ENCODE peak calls at places on chromosomes 3 and 15, in six cellular contexts. X is adipocyte, B is SK-N-SH, T is brain microvascular endothelial cell, R is kidney epithelial cell, J is Caco-2. M is an unnamed sample. For H3K27me3, the result is how much of the 10 kb centered on the place peaks cover.

GRCh38 chr15:100224206-100225185 is 117.3 kb downstream of the ADAMTS17 start:
- DNase-seq in X (no peak), B (no peak), J (no peak), T (no peak), R (no peak), M (peak)

GRCh38 chr15:32856753-32857152 is 138.9 kb downstream of the GREM1 start:
- DNase-seq in R (no peak), X (peak), B (no peak), T (peak), J (no peak), M (no peak)

GRCh38 chr3:148021400-148021799 is 612.2 kb downstream of the ZIC1 start:
- DNase-seq in T (peak), R (no peak), J (no peak), B (no peak), X (no peak), M (no peak)

GRCh38 chr15:34239151-34239761 is 14.4 kb downstream of the EMC4 start:
- DNase-seq in X (peak), T (peak), R (peak), B (no peak), J (no peak), M (no peak)

GRCh38 chr15:97189152-97189551 is 771.4 kb upstream of the ARRDC4 start:
- DNase-seq in J (no peak), B (no peak), R (no peak), X (no peak), T (peak), M (no peak)

GRCh38 chr3:120137548-120137947 is 43.3 kb upstream of the GSK3B start:
- DNase-seq in R (no peak), B (no peak), T (no peak), J (no peak), X (no peak), M (no peak)

GRCh38 chr15:49989498-49989897 is 129.5 kb downstream of the ATP8B4 start:
- DNase-seq in T (no peak), X (no peak), R (no peak), B (no peak), J (no peak), M (no peak)

GRCh38 chr3:15267502-15267901 is 61.5 kb downstream of the CAPN7 start:
- DNase-seq in T (no peak), X (no peak), B (no peak), J (no peak), R (no peak), M (no peak)

GRCh38 chr3:49903451-49904424 is at the start of gene MST1R:
- DNase-seq in X (no peak), J (peak), R (no peak), B (no peak), T (no peak), M (peak)

GRCh38 chr3:97961276-97961623 is 11.0 kb downstream of the RIOX2 start:
- DNase-seq in B (no peak), T (no peak), J (no peak), X (no peak), R (no peak), M (no peak)

GRCh38 chr3:69855436-69856162 is 116.3 kb downstream of the MITF start:
- DNase-seq in T (peak), R (no peak), B (peak), J (no peak), X (peak), M (no peak)

GRCh38 chr15:20349774-20350498 is 191.7 kb downstream of the GOLGA6L6 start:
- DNase-seq in X (no peak), T (no peak), R (no peak), B (no peak), J (no peak), M (peak)

GRCh38 chr3:172096881-172097420 is 57.6 kb downstream of the FNDC3B start:
- DNase-seq in T (peak), B (no peak), J (peak), R (no peak), X (peak), M (no peak)

GRCh38 chr15:52093539-52094502 is 18.8 kb downstream of the BCL2L10 start:
- DNase-seq in T (peak), X (peak), J (no peak), R (peak), B (no peak), M (no peak)

GRCh38 chr15:32676095-32676643 is 34.7 kb downstream of the SCG5 start:
- DNase-seq in R (no peak), X (no peak), T (no peak), B (no peak), J (no peak), M (no peak)

GRCh38 chr3:128499724-128500275 is 6.8 kb upstream of the GATA2 start:
- DNase-seq in J (no peak), B (no peak), X (peak), T (no peak), R (no peak), M (no peak)

GRCh38 chr3:105518806-105519418 is 152.2 kb downstream of the ALCAM start:
- DNase-seq in J (peak), X (peak), R (peak), T (peak), B (peak), M (peak)

GRCh38 chr15:71118881-71119632 is 3.8 kb downstream of the THSD4 start:
- DNase-seq in B (no peak), J (no peak), T (no peak), R (no peak), X (no peak), M (no peak)

GRCh38 chr3:187456268-187456667 is 88.1 kb downstream of the RTP4 start:
- DNase-seq in J (no peak), R (no peak), B (no peak), X (no peak), T (no peak), M (no peak)

GRCh38 chr15:69891070-69891491 is 206.6 kb downstream of the TLE3 start:
- DNase-seq in J (no peak), R (no peak), X (no peak), B (no peak), T (no peak), M (no peak)

GRCh38 chr15:69893863-69894262 is 203.9 kb downstream of the TLE3 start:
- DNase-seq in X (peak), B (peak), J (no peak), R (no peak), T (peak), M (peak)

GRCh38 chr15:69895202-69895601 is 202.5 kb downstream of the TLE3 start:
- DNase-seq in X (no peak), T (no peak), B (no peak), J (no peak), R (no peak), M (no peak)

GRCh38 chr15:69893086-69893485 is 204.6 kb downstream of the TLE3 start:
- DNase-seq in T (no peak), J (no peak), X (no peak), R (no peak), B (no peak), M (no peak)

DNA sequence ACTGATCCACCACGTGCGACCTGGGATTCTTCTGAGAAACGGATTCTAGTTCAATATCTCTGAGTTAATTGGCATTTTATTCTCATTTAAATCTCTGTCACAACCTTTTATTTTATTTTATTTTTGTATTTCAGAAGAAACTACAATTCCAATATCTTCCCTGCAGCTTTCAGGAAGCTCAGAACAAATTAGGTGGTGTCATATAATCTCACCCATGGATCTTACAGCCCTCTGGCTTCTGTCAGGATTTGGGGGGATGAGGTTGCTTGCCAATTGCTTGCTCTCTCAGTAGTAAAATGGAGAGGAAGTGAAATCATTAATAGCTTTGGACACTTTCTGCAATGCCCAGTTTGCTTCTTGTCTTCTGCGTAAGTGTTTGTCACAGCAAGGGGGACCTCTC is 205.4 kb downstream of the TLE3 start:
- DNase-seq in B (peak), J (no peak), T (no peak), X (no peak), R (no peak), M (no peak)
- H3K27me3 ChIP-seq in B (under half), J (under half), T (under half), X (half or more), R (under half), M (under half)

GRCh38 chr3:197002701-197003454 is 26.7 kb downstream of the MELTF start:
- DNase-seq in J (peak), R (peak), T (no peak), B (peak), X (peak), M (peak)
- H3K4me3 ChIP-seq in J (peak), R (peak), T (peak), B (no peak), X (peak), M (peak)

GRCh38 chr3:124034016-124034808 is 42.3 kb upstream of the ROPN1 start:
- DNase-seq in B (peak), X (peak), J (no peak), R (no peak), T (no peak), M (peak)
- H3K27me3 ChIP-seq in B (under half), X (under half), J (under half), R (under half), T (under half), M (under half)

GRCh38 chr15:74408385-74408784 is 25.4 kb downstream of the SEMA7A start:
- DNase-seq in X (no peak), T (no peak), J (no peak), R (no peak), B (no peak), M (no peak)

GRCh38 chr15:74406992-74407705 is 26.6 kb downstream of the SEMA7A start:
- DNase-seq in B (no peak), J (no peak), T (peak), R (peak), X (peak), M (peak)

GRCh38 chr15:74405823-74406222 is 27.9 kb downstream of the SEMA7A start:
- DNase-seq in X (no peak), T (peak), J (no peak), B (no peak), R (no peak), M (no peak)

GRCh38 chr15:74408815-74409214 is 24.9 kb downstream of the SEMA7A start:
- DNase-seq in T (no peak), B (no peak), X (no peak), R (no peak), J (no peak), M (no peak)

DNA sequence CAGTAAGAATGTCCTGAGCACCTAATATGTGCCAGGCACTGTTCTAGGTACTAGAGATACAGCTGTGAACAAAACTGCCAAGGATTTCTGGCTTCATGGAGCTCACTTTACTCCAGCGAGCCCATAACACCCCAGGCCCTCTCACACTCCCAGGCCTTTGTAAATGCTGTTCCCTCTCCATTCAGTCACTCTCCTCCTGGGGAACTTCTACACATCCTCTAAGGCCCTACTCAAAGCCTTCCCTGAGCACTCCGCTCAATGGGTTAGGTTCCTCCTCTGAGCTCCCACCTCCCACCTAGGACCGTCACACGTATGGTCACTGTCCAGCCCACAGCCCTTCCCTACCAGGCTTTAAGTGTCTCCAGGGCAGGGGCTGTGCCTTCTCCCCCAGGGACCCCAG is 27.2 kb downstream of the SEMA7A start:
- DNase-seq in T (no peak), R (no peak), X (no peak), J (no peak), B (no peak), M (no peak)
- H3K4me3 ChIP-seq in T (no peak), R (no peak), X (no peak), J (no peak), B (no peak), M (no peak)

GRCh38 chr3:189286188-189286587 is 114.4 kb downstream of the TPRG1 start:
- DNase-seq in J (no peak), B (no peak), T (no peak), X (no peak), R (no peak), M (no peak)
- H3K27me3 ChIP-seq in J (under half), B (under half), T (under half), X (under half), R (under half), M (under half)

GRCh38 chr15:25852027-25852426 is 11.1 kb downstream of the ATP10A start:
- DNase-seq in R (no peak), J (no peak), T (no peak), X (no peak), B (no peak), M (no peak)

GRCh38 chr15:25848325-25848724 is 14.8 kb downstream of the ATP10A start:
- DNase-seq in B (no peak), X (no peak), T (no peak), R (no peak), J (no peak), M (no peak)

GRCh38 chr15:25848769-25849430 is 14.2 kb downstream of the ATP10A start:
- DNase-seq in B (peak), X (no peak), T (no peak), J (peak), R (no peak), M (peak)

GRCh38 chr15:25849431-25849921 is 13.7 kb downstream of the ATP10A start:
- DNase-seq in B (peak), J (no peak), T (peak), R (peak), X (peak), M (peak)

GRCh38 chr15:25850154-25851111 is 12.7 kb downstream of the ATP10A start:
- DNase-seq in X (peak), J (peak), B (peak), T (peak), R (no peak), M (peak)
- H3K4me3 ChIP-seq in X (peak), J (peak), B (peak), T (peak), R (peak), M (peak)

GRCh38 chr3:193773266-193774183 is 180.5 kb downstream of the OPA1 start:
- DNase-seq in B (no peak), J (no peak), X (no peak), R (no peak), T (no peak), M (no peak)

GRCh38 chr3:193771736-193772135 is 178.7 kb downstream of the OPA1 start:
- DNase-seq in X (no peak), R (no peak), J (no peak), B (no peak), T (no peak), M (no peak)

GRCh38 chr3:193771011-193771697 is 178.1 kb downstream of the OPA1 start:
- DNase-seq in T (no peak), X (no peak), B (no peak), R (no peak), J (no peak), M (no peak)

GRCh38 chr3:193774272-193774915 is 181.4 kb downstream of the OPA1 start:
- DNase-seq in X (no peak), J (no peak), B (no peak), T (no peak), R (no peak), M (no peak)

DNA sequence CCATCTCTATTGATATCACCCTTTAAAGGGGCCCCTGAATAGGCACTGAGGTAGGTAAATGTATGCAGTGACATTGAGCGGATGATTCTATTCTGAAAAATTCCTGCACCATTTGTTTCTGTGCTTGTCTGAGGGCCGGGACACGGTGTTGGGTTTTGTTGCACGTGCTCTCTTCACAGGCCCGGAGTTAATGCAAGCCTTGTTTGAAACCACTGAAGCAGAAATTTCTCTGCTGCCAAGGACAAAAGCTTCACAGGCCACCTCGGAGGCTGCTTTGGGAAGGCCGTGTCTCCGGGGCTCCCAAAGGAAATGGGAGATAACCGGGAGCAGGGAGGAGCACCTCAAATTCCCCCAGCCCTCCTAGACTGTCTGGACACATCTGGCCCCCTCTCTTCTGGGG is 179.4 kb downstream of the OPA1 start:
- DNase-seq in T (no peak), J (no peak), X (no peak), B (no peak), R (no peak), M (no peak)
- H3K27me3 ChIP-seq in T (under half), J (under half), X (under half), B (under half), R (under half), M (under half)

M was measured in H7.